ENCODE peak calls at places on chromosomes 4 and X, in seven cellular contexts. One of them, this sample, is unnamed.

GRCh38 chrX:45083314-45083713 is 117.4 kb downstream of the DIPK2B start:
- DNase-seq in progenitor cell of endocrine pancreas: no peak
- DNase-seq in psoas muscle: no peak
- DNase-seq in left ventricle myocardium inferior: no peak
- DNase-seq in MCF 10A: no peak
- DNase-seq in lower lobe of right lung: no peak
- DNase-seq in AG10803: no peak
- DNase-seq in this sample: no peak

GRCh38 chr4:81466841-81467671 is 4.7 kb downstream of the RASGEF1B start:
- DNase-seq in lower lobe of right lung: no peak
- DNase-seq in AG10803: peak
- DNase-seq in progenitor cell of endocrine pancreas: peak
- DNase-seq in psoas muscle: no peak
- DNase-seq in left ventricle myocardium inferior: no peak
- DNase-seq in MCF 10A: peak
- DNase-seq in this sample: no peak

GRCh38 chr4:13984996-13985780 is 357.7 kb upstream of the BOD1L1 start:
- DNase-seq in progenitor cell of endocrine pancreas: no peak
- DNase-seq in MCF 10A: peak
- DNase-seq in lower lobe of right lung: no peak
- DNase-seq in left ventricle myocardium inferior: no peak
- DNase-seq in psoas muscle: no peak
- DNase-seq in AG10803: peak
- DNase-seq in this sample: no peak

GRCh38 chrX:20442597-20442996 is 175.9 kb upstream of the RPS6KA3 start:
- DNase-seq in psoas muscle: peak
- DNase-seq in AG10803: peak
- DNase-seq in progenitor cell of endocrine pancreas: peak
- DNase-seq in lower lobe of right lung: peak
- DNase-seq in MCF 10A: peak
- DNase-seq in left ventricle myocardium inferior: peak
- DNase-seq in this sample: peak

GRCh38 chr4:166816901-166817300 is 417.4 kb downstream of the SPOCK3 start:
- DNase-seq in progenitor cell of endocrine pancreas: no peak
- DNase-seq in AG10803: no peak
- DNase-seq in MCF 10A: peak
- DNase-seq in lower lobe of right lung: no peak
- DNase-seq in psoas muscle: no peak
- DNase-seq in left ventricle myocardium inferior: no peak
- DNase-seq in this sample: no peak

GRCh38 chrX:72121381-72121780 is 10.3 kb downstream of the RTL5 start:
- DNase-seq in left ventricle myocardium inferior: peak
- DNase-seq in progenitor cell of endocrine pancreas: no peak
- DNase-seq in MCF 10A: peak
- DNase-seq in psoas muscle: peak
- DNase-seq in AG10803: peak
- DNase-seq in lower lobe of right lung: peak
- DNase-seq in this sample: peak

GRCh38 chr4:32417113-32417704 is 1697.0 kb downstream of the PCDH7 start:
- DNase-seq in MCF 10A: no peak
- DNase-seq in AG10803: no peak
- DNase-seq in psoas muscle: no peak
- DNase-seq in left ventricle myocardium inferior: no peak
- DNase-seq in lower lobe of right lung: no peak
- DNase-seq in progenitor cell of endocrine pancreas: no peak
- DNase-seq in this sample: no peak

GRCh38 chrX:132037479-132037993 is 14.4 kb downstream of the STK26 start:
- DNase-seq in psoas muscle: no peak
- DNase-seq in lower lobe of right lung: no peak
- DNase-seq in AG10803: no peak
- DNase-seq in left ventricle myocardium inferior: no peak
- DNase-seq in MCF 10A: no peak
- DNase-seq in progenitor cell of endocrine pancreas: no peak
- DNase-seq in this sample: no peak

GRCh38 chrX:16212024-16212423 is 44.7 kb downstream of the MAGEB17 start:
- DNase-seq in progenitor cell of endocrine pancreas: no peak
- DNase-seq in MCF 10A: peak
- DNase-seq in psoas muscle: no peak
- DNase-seq in lower lobe of right lung: no peak
- DNase-seq in AG10803: no peak
- DNase-seq in left ventricle myocardium inferior: no peak
- DNase-seq in this sample: no peak

GRCh38 chrX:22110729-22111494 is 78.8 kb downstream of the PHEX start:
- DNase-seq in psoas muscle: no peak
- DNase-seq in AG10803: peak
- DNase-seq in lower lobe of right lung: no peak
- DNase-seq in progenitor cell of endocrine pancreas: no peak
- DNase-seq in MCF 10A: no peak
- DNase-seq in left ventricle myocardium inferior: no peak
- DNase-seq in this sample: no peak

GRCh38 chrX:45479196-45479834 is 278.6 kb upstream of the DIPK2B start:
- DNase-seq in lower lobe of right lung: no peak
- DNase-seq in psoas muscle: no peak
- DNase-seq in AG10803: peak
- DNase-seq in left ventricle myocardium inferior: no peak
- DNase-seq in progenitor cell of endocrine pancreas: no peak
- DNase-seq in MCF 10A: peak
- DNase-seq in this sample: no peak

GRCh38 chrX:107448625-107449468 is 605 bp upstream of the FRMPD3 start:
- DNase-seq in left ventricle myocardium inferior: no peak
- DNase-seq in progenitor cell of endocrine pancreas: no peak
- DNase-seq in AG10803: no peak
- DNase-seq in psoas muscle: no peak
- DNase-seq in MCF 10A: peak
- DNase-seq in lower lobe of right lung: no peak
- DNase-seq in this sample: no peak

GRCh38 chr4:48175806-48176205 is 41.8 kb upstream of the TXK start:
- DNase-seq in psoas muscle: no peak
- DNase-seq in MCF 10A: peak
- DNase-seq in lower lobe of right lung: no peak
- DNase-seq in AG10803: no peak
- DNase-seq in progenitor cell of endocrine pancreas: no peak
- DNase-seq in left ventricle myocardium inferior: no peak
- DNase-seq in this sample: no peak

GRCh38 chr4:168877779-168878491 is 132.1 kb downstream of the CBR4 start:
- DNase-seq in MCF 10A: no peak
- DNase-seq in progenitor cell of endocrine pancreas: peak
- DNase-seq in lower lobe of right lung: peak
- DNase-seq in left ventricle myocardium inferior: peak
- DNase-seq in AG10803: peak
- DNase-seq in psoas muscle: peak
- DNase-seq in this sample: peak

GRCh38 chrX:135927897-135928296 is 34.4 kb downstream of the SAGE1 start:
- DNase-seq in progenitor cell of endocrine pancreas: no peak
- DNase-seq in psoas muscle: no peak
- DNase-seq in MCF 10A: no peak
- DNase-seq in lower lobe of right lung: no peak
- DNase-seq in AG10803: no peak
- DNase-seq in left ventricle myocardium inferior: no peak
- DNase-seq in this sample: no peak

DNA sequence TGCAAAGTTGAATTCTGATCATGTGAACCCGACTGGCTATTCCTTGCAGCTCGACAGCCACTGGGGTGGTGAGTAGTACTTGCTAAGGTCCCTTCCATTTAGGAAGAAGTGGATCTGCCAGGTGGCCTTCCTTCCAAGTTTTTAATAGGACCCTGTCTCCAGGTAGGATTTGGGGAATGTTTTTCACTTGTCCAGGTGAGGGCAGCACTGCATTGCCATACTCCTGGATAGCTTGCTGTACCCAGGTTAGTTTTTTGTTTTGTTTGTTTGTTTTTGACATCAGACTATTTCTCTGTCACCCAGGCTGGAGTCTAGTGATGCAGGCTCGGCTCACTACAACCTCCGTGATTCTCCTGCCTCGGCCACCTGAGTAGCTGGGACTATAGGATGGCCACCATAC is 29.8 kb downstream of the SAGE1 start:
- DNase-seq in MCF 10A: peak
- DNase-seq in psoas muscle: no peak
- DNase-seq in progenitor cell of endocrine pancreas: no peak
- DNase-seq in lower lobe of right lung: no peak
- DNase-seq in AG10803: no peak
- DNase-seq in left ventricle myocardium inferior: no peak
- DNase-seq in this sample: no peak
- TF ChIP-seq CTCF in MCF 10A: peak
- TF ChIP-seq CTCF in psoas muscle: no peak
- TF ChIP-seq CTCF in progenitor cell of endocrine pancreas: no peak
- TF ChIP-seq CTCF in lower lobe of right lung: no peak
- TF ChIP-seq CTCF in AG10803: peak
- TF ChIP-seq CTCF in left ventricle myocardium inferior: no peak
- TF ChIP-seq CTCF in this sample: no peak

DNA sequence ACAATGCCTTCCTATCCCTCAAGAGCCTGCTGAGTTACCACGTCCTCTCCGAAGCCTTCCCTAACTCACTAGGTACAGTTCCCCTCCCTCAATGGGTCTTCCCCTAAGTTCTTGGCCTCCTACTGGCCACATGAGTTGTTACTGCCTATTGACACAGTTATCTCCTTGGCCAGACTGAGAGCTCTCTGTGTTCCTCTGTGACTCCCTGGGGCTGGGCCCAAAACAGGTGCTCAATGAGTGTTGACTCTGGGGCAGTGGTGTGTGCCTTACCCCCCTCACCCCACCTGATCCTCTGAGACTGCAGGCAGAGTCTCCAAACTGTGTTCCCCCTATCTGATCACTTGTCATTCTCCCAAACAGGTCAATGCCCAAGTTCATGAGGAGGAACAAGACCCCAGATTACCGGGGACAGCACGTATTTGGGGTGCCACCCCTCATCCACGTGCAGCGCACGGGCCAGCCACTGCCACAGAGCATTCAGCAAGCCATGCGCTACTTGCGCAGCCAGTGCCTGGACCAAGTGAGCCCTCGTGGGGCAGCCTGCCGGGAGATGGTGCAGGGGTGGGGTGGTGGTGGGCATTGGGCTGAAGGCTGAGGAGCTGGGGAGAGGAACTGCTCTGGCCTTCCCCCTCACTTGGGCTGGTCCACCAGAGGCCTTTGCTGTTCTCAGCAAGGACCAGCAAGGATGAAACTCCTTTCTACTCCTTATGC is 72.6 kb downstream of the STARD8 start:
- DNase-seq in AG10803: no peak
- DNase-seq in lower lobe of right lung: no peak
- DNase-seq in MCF 10A: peak
- DNase-seq in left ventricle myocardium inferior: no peak
- DNase-seq in progenitor cell of endocrine pancreas: no peak
- DNase-seq in psoas muscle: peak
- DNase-seq in this sample: no peak
- TF ChIP-seq CTCF in AG10803: peak
- TF ChIP-seq CTCF in lower lobe of right lung: peak
- TF ChIP-seq CTCF in MCF 10A: no peak
- TF ChIP-seq CTCF in left ventricle myocardium inferior: peak
- TF ChIP-seq CTCF in progenitor cell of endocrine pancreas: peak
- TF ChIP-seq CTCF in psoas muscle: no peak
- TF ChIP-seq CTCF in this sample: no peak

GRCh38 chr4:120922390-120923200 is at the start of gene PRDM5:
- DNase-seq in progenitor cell of endocrine pancreas: peak
- DNase-seq in AG10803: peak
- DNase-seq in lower lobe of right lung: peak
- DNase-seq in left ventricle myocardium inferior: peak
- DNase-seq in psoas muscle: peak
- DNase-seq in MCF 10A: peak
- DNase-seq in this sample: no peak
- TF ChIP-seq CTCF in progenitor cell of endocrine pancreas: peak
- TF ChIP-seq CTCF in AG10803: peak
- TF ChIP-seq CTCF in lower lobe of right lung: peak
- TF ChIP-seq CTCF in left ventricle myocardium inferior: peak
- TF ChIP-seq CTCF in psoas muscle: no peak
- TF ChIP-seq CTCF in MCF 10A: no peak
- TF ChIP-seq CTCF in this sample: no peak

DNA sequence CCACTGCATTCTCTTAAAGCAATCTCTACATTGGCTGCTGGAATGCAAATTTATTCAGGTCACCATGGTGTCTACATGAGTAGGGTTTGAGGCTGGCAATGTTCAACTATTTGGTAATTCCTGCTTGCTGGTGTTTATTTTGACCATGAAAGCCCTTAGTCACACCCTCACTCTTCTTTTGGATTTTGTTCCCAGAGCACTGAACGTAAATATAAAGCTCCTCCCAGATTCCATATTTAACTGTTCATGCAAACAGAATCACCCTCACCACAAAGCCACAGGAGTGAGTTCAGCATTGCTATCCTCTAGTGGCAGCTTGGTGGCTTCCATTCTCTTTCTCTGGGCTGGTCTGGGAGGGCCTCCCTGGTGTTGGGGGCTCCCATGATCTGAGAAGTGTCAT is 82.8 kb downstream of the LNX1 start:
- DNase-seq in psoas muscle: no peak
- DNase-seq in AG10803: peak
- DNase-seq in lower lobe of right lung: no peak
- DNase-seq in left ventricle myocardium inferior: no peak
- DNase-seq in progenitor cell of endocrine pancreas: no peak
- DNase-seq in MCF 10A: peak
- DNase-seq in this sample: no peak
- TF ChIP-seq CTCF in psoas muscle: no peak
- TF ChIP-seq CTCF in AG10803: peak
- TF ChIP-seq CTCF in lower lobe of right lung: no peak
- TF ChIP-seq CTCF in left ventricle myocardium inferior: no peak
- TF ChIP-seq CTCF in progenitor cell of endocrine pancreas: no peak
- TF ChIP-seq CTCF in MCF 10A: no peak
- TF ChIP-seq CTCF in this sample: no peak

DNA sequence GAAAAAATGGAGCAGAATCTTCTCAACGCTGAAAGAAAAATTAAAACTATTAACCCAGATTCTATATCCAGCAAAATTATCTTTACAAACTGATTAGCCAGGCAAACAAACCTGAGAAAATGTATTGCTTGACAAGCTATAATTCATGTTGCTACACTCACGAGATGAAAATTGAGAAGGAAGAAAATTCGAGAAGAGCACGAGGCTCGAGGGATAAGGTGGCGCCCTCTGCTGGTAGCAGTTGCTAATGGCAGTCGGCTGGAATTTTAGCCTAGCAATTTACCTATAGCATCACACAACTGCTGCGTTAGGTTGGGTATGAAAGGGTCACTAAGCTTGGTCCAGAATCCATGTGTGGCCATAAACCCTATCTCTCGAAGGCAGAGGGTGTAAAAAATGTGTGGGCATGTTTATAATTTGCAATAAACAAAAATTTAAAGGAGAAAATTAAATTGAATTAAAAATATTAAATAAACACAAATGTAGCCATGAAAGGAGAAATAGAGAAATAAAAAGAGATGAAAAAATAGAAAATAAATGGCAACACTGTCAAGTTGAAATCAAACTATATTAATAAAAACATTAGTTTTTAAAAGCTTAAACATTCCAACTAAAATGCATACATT is 126.6 kb downstream of the PPP4R3C start:
- DNase-seq in lower lobe of right lung: peak
- DNase-seq in AG10803: no peak
- DNase-seq in MCF 10A: peak
- DNase-seq in left ventricle myocardium inferior: no peak
- DNase-seq in progenitor cell of endocrine pancreas: no peak
- DNase-seq in psoas muscle: no peak
- DNase-seq in this sample: no peak
- TF ChIP-seq CTCF in lower lobe of right lung: peak
- TF ChIP-seq CTCF in AG10803: peak
- TF ChIP-seq CTCF in MCF 10A: peak
- TF ChIP-seq CTCF in left ventricle myocardium inferior: peak
- TF ChIP-seq CTCF in progenitor cell of endocrine pancreas: peak
- TF ChIP-seq CTCF in psoas muscle: peak
- TF ChIP-seq CTCF in this sample: no peak

DNA sequence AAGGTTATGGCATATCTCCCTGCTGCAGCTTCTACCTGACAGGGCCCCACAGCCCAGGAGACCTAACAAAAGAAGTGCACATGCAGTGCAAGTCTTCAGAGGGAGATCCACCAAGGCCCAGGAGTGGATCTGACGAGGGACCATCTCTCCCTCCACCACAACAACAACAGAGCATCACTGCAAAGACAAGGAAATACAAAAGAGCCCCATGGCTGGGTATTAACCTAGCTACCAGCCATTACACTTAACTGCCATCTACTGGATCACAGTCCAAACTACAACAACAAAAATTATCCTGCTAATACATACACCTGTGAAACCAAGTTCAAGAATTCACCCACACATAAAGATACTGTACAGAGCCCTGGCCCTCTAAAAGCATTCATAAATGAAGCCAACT is 280.2 kb upstream of the SLC7A11 start:
- DNase-seq in left ventricle myocardium inferior: no peak
- DNase-seq in AG10803: peak
- DNase-seq in psoas muscle: no peak
- DNase-seq in progenitor cell of endocrine pancreas: no peak
- DNase-seq in lower lobe of right lung: no peak
- DNase-seq in MCF 10A: peak
- DNase-seq in this sample: no peak
- TF ChIP-seq CTCF in left ventricle myocardium inferior: peak
- TF ChIP-seq CTCF in AG10803: peak
- TF ChIP-seq CTCF in psoas muscle: peak
- TF ChIP-seq CTCF in progenitor cell of endocrine pancreas: peak
- TF ChIP-seq CTCF in lower lobe of right lung: no peak
- TF ChIP-seq CTCF in MCF 10A: peak
- TF ChIP-seq CTCF in this sample: no peak

This sample was measured in natural killer cell.